ENCODE peak calls at places on chromosomes 5 and 9, in ten cellular contexts. O, E, A, P, N, F, H, G, B and Q are unnamed samples.

GRCh38 chr5:78162253-78162862 is 132.1 kb downstream of the AP3B1 start:
- DNase-seq in F (no peak), B (no peak), O (peak), N (no peak), G (peak), A (peak), P (peak), H (peak), E (no peak), Q (no peak)

GRCh38 chr5:128534729-128535128 is 3.3 kb downstream of the FBN2 start:
- DNase-seq in P (peak), A (no peak), G (no peak), F (peak), N (no peak), H (peak), E (no peak), B (no peak), O (no peak), Q (no peak)

GRCh38 chr5:111742166-111742565 is 14.8 kb downstream of the NREP start:
- DNase-seq in P (no peak), E (no peak), G (no peak), H (no peak), O (no peak), F (no peak), A (no peak), B (no peak), N (no peak), Q (no peak)

GRCh38 chr5:108801776-108802175 is 54.1 kb downstream of the FER start:
- DNase-seq in H (peak), A (no peak), F (no peak), G (peak), O (peak), P (peak), B (no peak), E (no peak), N (no peak), Q (peak)

GRCh38 chr9:33103381-33104110 is 27.1 kb upstream of the SMU1 start:
- DNase-seq in E (no peak), N (no peak), F (peak), A (no peak), P (no peak), G (no peak), B (no peak), H (no peak), O (no peak), Q (no peak)

GRCh38 chr5:97750576-97750975 is 567.5 kb upstream of the RIOK2 start:
- DNase-seq in H (no peak), E (no peak), G (no peak), F (no peak), A (no peak), N (no peak), P (no peak), O (no peak), B (no peak), Q (no peak)

GRCh38 chr5:141654298-141654697 is 3.1 kb upstream of the FCHSD1 start:
- DNase-seq in A (no peak), G (peak), B (no peak), F (no peak), P (peak), H (no peak), N (no peak), E (no peak), O (peak), Q (peak)

GRCh38 chr9:14987858-14988257 is 77.6 kb upstream of the FREM1 start:
- DNase-seq in P (no peak), H (no peak), O (no peak), N (no peak), F (no peak), G (no peak), B (no peak), E (no peak), A (no peak), Q (no peak)

GRCh38 chr5:386432-387341 is 56.3 kb upstream of the EXOC3 start:
- DNase-seq in N (no peak), O (no peak), P (no peak), B (no peak), A (no peak), H (no peak), F (peak), G (peak), E (no peak), Q (no peak)

GRCh38 chr5:125281662-125282061 is 535.2 kb upstream of the ZNF608 start:
- DNase-seq in B (no peak), H (no peak), F (no peak), G (no peak), E (no peak), N (no peak), P (no peak), A (no peak), O (no peak), Q (no peak)

GRCh38 chr5:163453705-163454104 is 6.2 kb downstream of the NUDCD2 start:
- DNase-seq in O (no peak), B (no peak), F (no peak), P (peak), H (no peak), N (no peak), G (no peak), A (no peak), E (no peak), Q (no peak)

GRCh38 chr5:31962928-31963327 is 211.2 kb downstream of the GOLPH3 start:
- DNase-seq in A (no peak), P (peak), H (peak), B (no peak), O (no peak), N (no peak), G (no peak), F (no peak), E (no peak), Q (no peak)

GRCh38 chr5:132816083-132816482 is 3.0 kb downstream of the SOWAHA start:
- DNase-seq in P (no peak), G (no peak), H (no peak), B (no peak), F (no peak), A (no peak), E (no peak), O (no peak), N (no peak), Q (no peak)

GRCh38 chr5:22710660-22711059 is 142.5 kb downstream of the CDH12 start:
- DNase-seq in N (no peak), A (no peak), B (no peak), O (no peak), F (no peak), E (no peak), H (no peak), G (no peak), P (no peak), Q (no peak)

GRCh38 chr9:107172160-107172978 is 110.7 kb upstream of the RAD23B start:
- DNase-seq in O (peak), H (peak), P (peak), B (peak), N (peak), E (no peak), F (peak), G (peak), A (peak), Q (peak)

GRCh38 chr5:435961-436640 is 6.9 kb upstream of the EXOC3 start:
- DNase-seq in B (no peak), G (peak), F (peak), E (no peak), O (no peak), N (no peak), H (peak), A (no peak), P (peak), Q (no peak)

GRCh38 chr5:45697211-45697610 is 1.0 kb upstream of the HCN1 start:
- DNase-seq in E (no peak), P (no peak), F (no peak), O (no peak), N (no peak), A (no peak), G (no peak), B (no peak), H (no peak), Q (no peak)

GRCh38 chr9:129768486-129768885 is 15.6 kb upstream of the PTGES start:
- DNase-seq in A (no peak), N (no peak), G (no peak), F (no peak), E (no peak), O (no peak), H (no peak), P (no peak), B (no peak), Q (no peak)

GRCh38 chr9:136857606-136858412 is 5.7 kb downstream of the MAMDC4 start:
- DNase-seq in H (peak), B (no peak), O (no peak), G (no peak), N (peak), P (no peak), F (peak), E (no peak), A (no peak), Q (no peak)

GRCh38 chr9:117344892-117345660 is 69.8 kb downstream of the ASTN2 start:
- DNase-seq in B (no peak), A (no peak), O (no peak), F (no peak), H (peak), P (no peak), E (no peak), N (no peak), G (no peak), Q (no peak)

GRCh38 chr9:77099388-77099787 is 77.9 kb upstream of the VPS13A start:
- DNase-seq in F (no peak), G (peak), A (no peak), P (no peak), N (no peak), O (no peak), H (no peak), B (no peak), E (no peak), Q (no peak)

GRCh38 chr5:31819926-31820516 is 181.1 kb downstream of the PDZD2 start:
- DNase-seq in H (no peak), F (no peak), E (no peak), N (no peak), P (no peak), A (no peak), O (no peak), B (no peak), G (no peak), Q (no peak)